ENCODE peak calls at places on chromosome 9, in seven cellular contexts. One of them, this sample, is unnamed.

GRCh38 chr9:136333045-136333444 is 5.7 kb downstream of the GPSM1 start:
- DNase-seq in mucosa of descending colon: no peak
- DNase-seq in foreskin fibroblast: no peak
- DNase-seq in uterus: no peak
- DNase-seq in hypothalamus: no peak
- DNase-seq in A172: no peak
- DNase-seq in NCI-H460: no peak
- DNase-seq in this sample: no peak

GRCh38 chr9:114869845-114870244 is 60.5 kb downstream of the TNFSF8 start:
- DNase-seq in mucosa of descending colon: peak
- DNase-seq in foreskin fibroblast: no peak
- DNase-seq in uterus: no peak
- DNase-seq in hypothalamus: no peak
- DNase-seq in A172: no peak
- DNase-seq in NCI-H460: no peak
- DNase-seq in this sample: no peak

GRCh38 chr9:124849801-124850200 is 3.5 kb upstream of the WDR38 start:
- DNase-seq in mucosa of descending colon: peak
- DNase-seq in foreskin fibroblast: peak
- DNase-seq in uterus: no peak
- DNase-seq in hypothalamus: no peak
- DNase-seq in A172: no peak
- DNase-seq in NCI-H460: peak
- DNase-seq in this sample: no peak

GRCh38 chr9:114493521-114494184 is 11.6 kb downstream of the WHRN start:
- DNase-seq in mucosa of descending colon: no peak
- DNase-seq in foreskin fibroblast: no peak
- DNase-seq in uterus: no peak
- DNase-seq in hypothalamus: no peak
- DNase-seq in A172: no peak
- DNase-seq in NCI-H460: no peak
- DNase-seq in this sample: no peak

GRCh38 chr9:124412228-124412575 is 3.0 kb downstream of the PSMB7 start:
- DNase-seq in mucosa of descending colon: no peak
- DNase-seq in foreskin fibroblast: no peak
- DNase-seq in uterus: no peak
- DNase-seq in hypothalamus: no peak
- DNase-seq in A172: no peak
- DNase-seq in NCI-H460: no peak
- DNase-seq in this sample: no peak

GRCh38 chr9:34957492-34958410 is at the start of gene PHF24:
- DNase-seq in mucosa of descending colon: no peak
- DNase-seq in foreskin fibroblast: no peak
- DNase-seq in uterus: no peak
- DNase-seq in hypothalamus: peak
- DNase-seq in A172: no peak
- DNase-seq in NCI-H460: no peak
- DNase-seq in this sample: no peak

GRCh38 chr9:98105006-98105405 is 14.0 kb downstream of the TRIM14 start:
- DNase-seq in mucosa of descending colon: peak
- DNase-seq in foreskin fibroblast: no peak
- DNase-seq in uterus: no peak
- DNase-seq in hypothalamus: no peak
- DNase-seq in A172: no peak
- DNase-seq in NCI-H460: no peak
- DNase-seq in this sample: no peak

GRCh38 chr9:68999393-69000105 is 14.4 kb downstream of the PRKACG start:
- DNase-seq in mucosa of descending colon: no peak
- DNase-seq in foreskin fibroblast: peak
- DNase-seq in uterus: peak
- DNase-seq in hypothalamus: peak
- DNase-seq in A172: peak
- DNase-seq in NCI-H460: peak
- DNase-seq in this sample: peak

GRCh38 chr9:137316012-137316981 is 14.2 kb upstream of the NRARP start:
- DNase-seq in mucosa of descending colon: peak
- DNase-seq in foreskin fibroblast: no peak
- DNase-seq in uterus: peak
- DNase-seq in hypothalamus: no peak
- DNase-seq in A172: no peak
- DNase-seq in NCI-H460: peak
- DNase-seq in this sample: no peak

GRCh38 chr9:68690088-68690487 is 15.0 kb upstream of the PIP5K1B start:
- DNase-seq in mucosa of descending colon: no peak
- DNase-seq in foreskin fibroblast: no peak
- DNase-seq in uterus: peak
- DNase-seq in hypothalamus: no peak
- DNase-seq in A172: peak
- DNase-seq in NCI-H460: no peak
- DNase-seq in this sample: no peak

GRCh38 chr9:21875893-21876292 is 73.5 kb downstream of the MTAP start:
- DNase-seq in mucosa of descending colon: no peak
- DNase-seq in foreskin fibroblast: no peak
- DNase-seq in uterus: no peak
- DNase-seq in hypothalamus: no peak
- DNase-seq in A172: no peak
- DNase-seq in NCI-H460: no peak
- DNase-seq in this sample: no peak

This sample was measured in HFF-Myc.